ENCODE peak calls at places on chromosome 9, in five cellular contexts. Q is endodermal cell, H is Panc1, J is pancreas, G is gastrocnemius medialis. K is an unnamed sample.

GRCh38 chr9:114283551-114284111 is 39.3 kb upstream of the ORM1 start:
- DNase-seq in Q (peak; percentile 35), H (no peak), J (no peak), G (no peak), K (no peak)

GRCh38 chr9:134800791-134801339 is 79.7 kb upstream of the FCN2 start:
- DNase-seq in Q (no peak), H (no peak), J (no peak), G (peak; percentile 13), K (no peak)

GRCh38 chr9:12640021-12640587 is 53.1 kb upstream of the TYRP1 start:
- DNase-seq in Q (no peak), H (no peak), J (no peak), G (no peak), K (peak; percentile 31)

GRCh38 chr9:83430681-83431080 is 107.5 kb downstream of the FRMD3 start:
- DNase-seq in Q (no peak), H (no peak), J (no peak), G (no peak), K (no peak)

GRCh38 chr9:133075925-133076324 is 14.1 kb downstream of the CEL start:
- DNase-seq in Q (no peak), H (peak; percentile 17), J (peak; percentile 3), G (no peak), K (no peak)

GRCh38 chr9:23887781-23888180 is 61.7 kb upstream of the ELAVL2 start:
- DNase-seq in Q (no peak), H (no peak), J (no peak), G (no peak), K (no peak)

GRCh38 chr9:133098104-133098754 is 22.8 kb downstream of the RALGDS start:
- DNase-seq in Q (no peak), H (no peak), J (no peak), G (no peak), K (no peak)

GRCh38 chr9:125544988-125545651 is 161.9 kb downstream of the MAPKAP1 start:
- DNase-seq in Q (no peak), H (no peak), J (peak; percentile 31), G (no peak), K (no peak)

GRCh38 chr9:124733964-124734740 is 37.0 kb downstream of the NR6A1 start:
- DNase-seq in Q (no peak), H (no peak), J (peak; percentile 15), G (peak; percentile 43), K (no peak)

GRCh38 chr9:105656131-105656921 is 5.9 kb upstream of the TAL2 start:
- DNase-seq in Q (peak; percentile 71), H (no peak), J (no peak), G (peak; percentile 19), K (no peak)

GRCh38 chr9:77457916-77458592 is 190.1 kb downstream of the GNA14 start:
- DNase-seq in Q (peak; percentile 91), H (no peak), J (peak; percentile 31), G (no peak), K (peak; percentile 74)

GRCh38 chr9:87259543-87259942 is 238.1 kb upstream of the DAPK1 start:
- DNase-seq in Q (no peak), H (no peak), J (no peak), G (no peak), K (no peak)

GRCh38 chr9:107226431-107226830 is 56.6 kb upstream of the RAD23B start:
- DNase-seq in Q (no peak), H (no peak), J (no peak), G (no peak), K (no peak)

GRCh38 chr9:12854218-12854617 is 79.4 kb downstream of the LURAP1L start:
- DNase-seq in Q (no peak), H (no peak), J (no peak), G (no peak), K (no peak)

GRCh38 chr9:101421653-101422065 is 13.9 kb downstream of the ALDOB start:
- DNase-seq in Q (no peak), H (no peak), J (peak; percentile 65), G (no peak), K (no peak)

GRCh38 chr9:106307670-106308069 is 555.3 kb upstream of the ZNF462 start:
- DNase-seq in Q (no peak), H (no peak), J (no peak), G (no peak), K (no peak)

GRCh38 chr9:9921771-9922170 is 691.0 kb downstream of the PTPRD start:
- DNase-seq in Q (no peak), H (no peak), J (no peak), G (no peak), K (no peak)

DNA sequence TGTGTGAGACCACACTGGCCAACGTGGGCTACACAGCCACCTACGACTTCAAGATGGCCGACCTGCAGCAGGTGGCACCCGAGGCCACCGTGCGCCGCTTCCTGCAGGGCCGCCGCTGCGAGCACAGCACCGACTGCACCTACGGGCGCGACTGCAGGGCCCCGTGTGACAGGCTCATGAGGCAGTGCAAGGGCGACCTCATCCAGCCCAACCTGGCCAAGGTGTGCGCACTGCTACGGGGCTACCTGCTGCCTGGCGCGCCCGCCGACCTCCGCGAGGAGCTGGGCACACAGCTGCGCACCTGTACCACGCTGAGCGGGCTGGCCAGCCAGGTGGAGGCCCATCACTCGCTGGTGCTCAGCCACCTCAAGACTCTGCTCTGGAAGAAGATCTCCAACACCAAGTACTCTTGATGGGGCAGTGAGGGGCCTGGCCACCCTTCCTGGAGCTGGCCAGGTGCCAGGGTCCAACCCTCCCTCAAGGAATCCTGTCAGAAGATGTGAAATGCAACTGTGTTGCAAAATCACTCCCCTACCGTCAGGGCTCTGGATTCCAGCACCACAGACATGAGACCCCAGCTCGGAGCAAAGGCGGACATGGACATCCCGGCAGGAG is 11.1 kb downstream of the DIPK1B start:
- DNase-seq in Q (no peak), H (no peak), J (no peak), G (no peak), K (no peak)
- H3K36me3 ChIP-seq in Q (peaks cover 33% of the 10 kb centered on the region), H (peaks cover 14% of the 10 kb centered on the region), J (peaks cover 5% of the 10 kb centered on the region), G (peaks cover 55% of the 10 kb centered on the region), K (peaks cover 33% of the 10 kb centered on the region)

DNA sequence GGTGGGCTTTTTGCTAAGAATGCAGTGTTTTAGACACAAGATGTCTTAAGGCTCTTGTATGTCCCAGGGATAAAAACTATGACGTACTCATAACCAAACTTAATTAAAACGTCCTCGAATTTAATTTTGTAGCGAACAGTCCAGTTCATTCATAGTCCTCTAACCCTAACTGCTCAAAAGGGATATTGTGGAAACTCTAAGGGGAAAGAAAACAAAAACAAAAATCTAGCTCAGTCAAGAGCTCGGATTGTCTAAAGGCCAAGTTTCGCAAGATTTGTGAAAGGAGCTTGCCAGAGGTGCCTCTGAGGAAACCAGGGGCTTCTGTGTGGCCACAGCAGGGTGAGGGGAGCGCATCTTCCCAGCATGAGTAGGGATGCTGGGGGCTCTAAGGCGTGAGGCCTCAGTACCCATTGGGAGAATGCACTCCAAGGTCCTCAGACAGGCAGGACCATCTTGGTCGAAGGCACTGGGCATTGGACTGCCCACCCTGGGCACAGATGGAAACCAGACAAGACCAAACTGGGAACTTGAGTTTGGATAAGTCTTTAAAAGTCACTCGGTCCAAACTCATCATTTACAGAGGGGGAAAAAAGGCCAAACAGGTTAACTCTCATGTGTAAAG is 71.8 kb downstream of the PRRT1B start:
- DNase-seq in Q (no peak), H (no peak), J (no peak), G (no peak), K (no peak)
- H3K36me3 ChIP-seq in Q (peaks cover 45% of the 10 kb centered on the region), H (no peaks in the 10 kb centered on the region), J (no peaks in the 10 kb centered on the region), G (peaks cover 73% of the 10 kb centered on the region), K (peaks cover 6% of the 10 kb centered on the region)

DNA sequence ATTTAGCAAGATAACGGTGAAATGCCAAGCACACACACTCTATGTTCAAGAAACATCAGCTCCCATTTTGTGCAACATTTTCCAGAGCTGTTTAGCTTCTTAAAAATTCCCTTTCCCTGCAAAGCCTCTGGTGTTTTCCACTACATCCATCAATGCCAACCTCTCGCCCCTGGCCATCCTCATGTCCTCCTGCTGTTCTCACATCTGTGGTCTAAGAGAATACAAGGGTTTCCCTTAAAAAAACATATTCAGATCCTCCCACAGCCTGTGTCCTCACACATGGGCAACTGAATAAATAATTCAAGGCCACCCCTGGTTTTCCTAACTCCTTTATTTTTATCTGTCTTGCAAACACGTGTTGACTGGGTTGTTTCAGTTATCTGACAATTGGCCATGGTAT is 70.3 kb downstream of the PAPPA start:
- DNase-seq in Q (no peak), H (no peak), J (no peak), G (no peak), K (no peak)
- H3K36me3 ChIP-seq in Q (no peaks in the 10 kb centered on the region), H (no peaks in the 10 kb centered on the region), J (no peaks in the 10 kb centered on the region), G (no peaks in the 10 kb centered on the region), K (no peaks in the 10 kb centered on the region)

DNA sequence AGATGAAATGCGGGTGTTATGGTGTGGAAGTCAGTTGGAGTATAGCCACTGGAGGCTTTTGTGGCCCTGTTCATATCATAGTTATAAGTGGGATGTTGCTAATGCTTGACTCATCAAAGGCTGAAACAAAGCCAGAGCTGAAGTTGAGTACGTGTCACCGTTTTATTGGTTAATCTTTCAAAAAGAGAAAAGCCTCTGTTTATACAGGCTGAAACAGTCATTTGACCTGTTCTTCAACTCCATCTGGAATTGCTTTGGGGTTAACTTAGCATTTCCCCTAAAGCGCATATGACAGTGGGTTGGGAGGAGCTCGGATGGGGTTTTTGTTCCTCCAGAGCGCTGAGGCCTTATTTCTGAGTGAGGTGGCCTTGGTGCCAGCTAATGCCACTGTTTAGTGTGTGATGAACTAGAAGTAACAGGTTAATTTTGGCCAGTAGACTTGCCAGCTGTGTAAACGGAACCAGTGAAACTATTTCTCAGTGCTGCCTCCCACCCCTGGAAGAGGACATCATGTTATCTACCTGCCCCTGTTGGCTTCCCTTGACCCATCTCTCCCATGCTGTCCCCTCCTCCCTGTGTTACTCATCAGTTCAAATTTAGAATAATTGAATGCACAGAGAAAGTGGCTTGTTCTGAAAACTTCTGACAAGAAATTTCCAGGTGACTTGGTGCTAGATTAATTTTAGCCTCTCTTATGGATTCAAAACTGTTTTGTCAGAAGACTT is 34.2 kb downstream of the MTAP start:
- DNase-seq in Q (no peak), H (no peak), J (no peak), G (peak; percentile 25), K (no peak)
- H3K36me3 ChIP-seq in Q (peaks cover 100% of the 10 kb centered on the region), H (no peaks in the 10 kb centered on the region), J (no peaks in the 10 kb centered on the region), G (peaks cover 22% of the 10 kb centered on the region), K (peaks cover 23% of the 10 kb centered on the region)

GRCh38 chr9:93125331-93125894 is 8.6 kb downstream of the NINJ1 start:
- DNase-seq in Q (no peak), H (no peak), J (no peak), G (no peak), K (no peak)
- H3K36me3 ChIP-seq in Q (no peaks in the 10 kb centered on the region), H (no peaks in the 10 kb centered on the region), J (no peaks in the 10 kb centered on the region), G (peaks cover 17% of the 10 kb centered on the region), K (peaks cover 5% of the 10 kb centered on the region)

DNA sequence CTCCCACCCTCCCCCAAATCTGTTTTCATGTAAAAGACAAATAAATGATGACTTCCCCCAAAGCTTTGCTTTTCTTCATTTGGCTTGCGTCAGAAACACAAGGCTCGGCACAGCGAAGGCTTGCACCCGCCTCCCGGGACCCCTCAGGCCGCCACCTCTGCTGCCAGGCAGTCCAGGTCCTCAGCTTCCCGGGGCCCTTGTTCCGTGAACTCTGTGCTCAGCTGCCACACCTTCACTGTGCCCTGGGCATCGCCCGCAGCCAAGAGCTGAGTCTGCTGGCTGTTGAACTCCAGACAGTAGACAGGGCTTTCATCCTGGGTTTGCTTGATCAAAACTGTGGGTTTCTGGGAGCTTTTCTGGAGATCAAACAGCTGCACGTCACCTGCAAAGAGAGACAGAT is 23.0 kb downstream of the DYNC2I2 start:
- DNase-seq in Q (no peak), H (no peak), J (no peak), G (no peak), K (no peak)
- H3K36me3 ChIP-seq in Q (peaks cover 51% of the 10 kb centered on the region), H (peaks cover 8% of the 10 kb centered on the region), J (peaks cover 3% of the 10 kb centered on the region), G (peaks cover 46% of the 10 kb centered on the region), K (peaks cover 42% of the 10 kb centered on the region)

GRCh38 chr9:2833096-2833495 is 10.8 kb downstream of the PUM3 start:
- DNase-seq in Q (no peak), H (no peak), J (no peak), G (no peak), K (no peak)
- H3K36me3 ChIP-seq in Q (peaks cover 97% of the 10 kb centered on the region), H (peaks cover 7% of the 10 kb centered on the region), J (peaks cover 3% of the 10 kb centered on the region), G (peaks cover 79% of the 10 kb centered on the region), K (peaks cover 23% of the 10 kb centered on the region)

K was measured in iPS DF 6.9.